ENCODE peak calls at places on chromosomes 16 and 17, in six cellular contexts. B is left ventricle myocardium inferior, W is spleen, Q is right lobe of liver, M is OCI-LY7, L is NB4. D is an unnamed sample.

GRCh38 chr17:17994271-17994670 is 21.6 kb downstream of the DRC3 start:
- DNase-seq in B (peak), L (peak), Q (no peak), W (peak), M (peak), D (no peak)

GRCh38 chr16:77723108-77723514 is 797 bp downstream of the NUDT7 start:
- DNase-seq in L (peak), W (no peak), Q (peak), M (peak), B (peak), D (peak)

GRCh38 chr17:59330314-59330942 is 1.0 kb upstream of the YPEL2 start:
- DNase-seq in L (peak), M (no peak), B (peak), Q (peak), W (peak), D (no peak)

GRCh38 chr16:57660715-57661463 is 7.2 kb upstream of the ADGRG3 start:
- DNase-seq in W (peak), B (no peak), M (no peak), Q (no peak), L (peak), D (no peak)

GRCh38 chr16:20868890-20869289 is 31.3 kb downstream of the DCUN1D3 start:
- DNase-seq in W (no peak), B (peak), M (no peak), Q (peak), L (no peak), D (no peak)

GRCh38 chr17:4679652-4680051 is 24.3 kb downstream of the PELP1 start:
- DNase-seq in W (no peak), L (peak), Q (no peak), M (no peak), B (no peak), D (no peak)

GRCh38 chr17:77521076-77521475 is 380.3 kb downstream of the SEC14L1 start:
- DNase-seq in B (no peak), L (no peak), W (peak), M (no peak), Q (no peak), D (no peak)

GRCh38 chr17:55676274-55676673 is 46.4 kb downstream of the TMEM100 start:
- DNase-seq in M (no peak), B (no peak), W (no peak), L (no peak), Q (no peak), D (no peak)

GRCh38 chr16:61435356-61435755 is 600.9 kb downstream of the CDH8 start:
- DNase-seq in M (no peak), L (no peak), B (no peak), Q (no peak), W (no peak), D (no peak)

GRCh38 chr17:78356163-78356713 is 3.6 kb downstream of the SOCS3 start:
- DNase-seq in M (peak), Q (no peak), B (no peak), L (peak), W (peak), D (peak)

GRCh38 chr16:66188786-66189725 is 177.4 kb upstream of the CDH5 start:
- DNase-seq in Q (no peak), W (no peak), L (no peak), B (no peak), M (no peak), D (no peak)

GRCh38 chr17:34763727-34764665 is 184.6 kb downstream of the TMEM132E start:
- DNase-seq in M (no peak), L (no peak), W (no peak), B (no peak), Q (no peak), D (no peak)

GRCh38 chr17:34245496-34245895 is 9.6 kb upstream of the CCL2 start:
- DNase-seq in M (no peak), L (no peak), B (no peak), Q (no peak), W (no peak), D (no peak)

GRCh38 chr17:82836823-82837357 is 2.9 kb downstream of the ZNF750 start:
- DNase-seq in M (no peak), L (peak), B (no peak), W (peak), Q (no peak), D (no peak)

GRCh38 chr16:14485131-14485551 is 144.9 kb downstream of the PARN start:
- DNase-seq in L (no peak), Q (no peak), M (no peak), W (no peak), B (no peak), D (no peak)

GRCh38 chr17:41967921-41968578 is 1.5 kb downstream of the CNP start:
- DNase-seq in L (no peak), M (no peak), W (peak), B (no peak), Q (peak), D (no peak)

GRCh38 chr16:46932802-46933201 is 40.7 kb downstream of the DNAJA2 start:
- DNase-seq in Q (no peak), B (no peak), W (peak), M (peak), L (peak), D (peak)

GRCh38 chr16:84144301-84144858 is 597 bp downstream of the HSDL1 start:
- DNase-seq in L (peak), B (peak), Q (peak), W (peak), M (peak), D (no peak)

GRCh38 chr17:44203731-44204452 is 4.2 kb upstream of the ATXN7L3 start:
- DNase-seq in B (no peak), Q (no peak), L (peak), M (peak), W (no peak), D (peak)

GRCh38 chr16:19400709-19401108 is 17.0 kb upstream of the TMC5 start:
- DNase-seq in B (no peak), L (no peak), M (peak), W (no peak), Q (no peak), D (no peak)

GRCh38 chr16:2032285-2033056 is 5.8 kb downstream of the NHERF2 start:
- DNase-seq in Q (no peak), W (no peak), B (peak), M (no peak), L (peak), D (no peak)

GRCh38 chr17:15513058-15513858 is 45.8 kb upstream of the CDRT4 start:
- DNase-seq in B (no peak), L (no peak), Q (no peak), M (no peak), W (no peak), D (no peak)

GRCh38 chr16:87344931-87345631 is 27.9 kb upstream of the C16orf95 start:
- DNase-seq in B (no peak), Q (no peak), M (no peak), L (no peak), W (no peak), D (no peak)

GRCh38 chr17:72458301-72458700 is 337.5 kb downstream of the SOX9 start:
- DNase-seq in L (no peak), W (peak), B (no peak), Q (no peak), M (no peak), D (no peak)

GRCh38 chr17:39695089-39695474 is 4.8 kb upstream of the ERBB2 start:
- DNase-seq in L (no peak), W (no peak), M (no peak), B (no peak), Q (no peak), D (no peak)

GRCh38 chr16:66026211-66026610 is 340.3 kb upstream of the CDH5 start:
- DNase-seq in B (no peak), L (peak), M (no peak), W (no peak), Q (no peak), D (no peak)

GRCh38 chr16:84730406-84731106 is 30.8 kb downstream of the USP10 start:
- DNase-seq in W (no peak), B (peak), L (peak), M (peak), Q (no peak), D (peak)

GRCh38 chr16:88461291-88462269 is 8.5 kb downstream of the ZFPM1 start:
- DNase-seq in W (no peak), M (no peak), B (no peak), Q (no peak), L (peak), D (no peak)

GRCh38 chr16:24580665-24581064 is 41.3 kb downstream of the RBBP6 start:
- DNase-seq in B (no peak), L (no peak), W (no peak), Q (no peak), M (no peak), D (no peak)

GRCh38 chr17:32386844-32387243 is 36.9 kb downstream of the ZNF207 start:
- DNase-seq in L (no peak), Q (no peak), M (no peak), W (no peak), B (no peak), D (no peak)

GRCh38 chr16:4379001-4379688 is 7.5 kb downstream of the VASN start:
- DNase-seq in M (no peak), L (no peak), Q (no peak), W (no peak), B (no peak), D (no peak)

GRCh38 chr16:20944861-20945390 is 44.4 kb downstream of the LYRM1 start:
- DNase-seq in Q (no peak), B (no peak), W (no peak), L (peak), M (peak), D (peak)

GRCh38 chr16:11613381-11614303 is 26.9 kb upstream of the LITAF start:
- DNase-seq in W (peak), Q (peak), M (peak), L (peak), B (peak), D (peak)

GRCh38 chr16:89502319-89502843 is 5.8 kb upstream of the SPG7 start:
- DNase-seq in W (no peak), M (no peak), Q (no peak), L (no peak), B (no peak), D (no peak)

GRCh38 chr16:87959391-87959968 is 8.2 kb downstream of the BANP start:
- DNase-seq in B (no peak), Q (no peak), M (no peak), L (peak), W (no peak), D (no peak)

DNA sequence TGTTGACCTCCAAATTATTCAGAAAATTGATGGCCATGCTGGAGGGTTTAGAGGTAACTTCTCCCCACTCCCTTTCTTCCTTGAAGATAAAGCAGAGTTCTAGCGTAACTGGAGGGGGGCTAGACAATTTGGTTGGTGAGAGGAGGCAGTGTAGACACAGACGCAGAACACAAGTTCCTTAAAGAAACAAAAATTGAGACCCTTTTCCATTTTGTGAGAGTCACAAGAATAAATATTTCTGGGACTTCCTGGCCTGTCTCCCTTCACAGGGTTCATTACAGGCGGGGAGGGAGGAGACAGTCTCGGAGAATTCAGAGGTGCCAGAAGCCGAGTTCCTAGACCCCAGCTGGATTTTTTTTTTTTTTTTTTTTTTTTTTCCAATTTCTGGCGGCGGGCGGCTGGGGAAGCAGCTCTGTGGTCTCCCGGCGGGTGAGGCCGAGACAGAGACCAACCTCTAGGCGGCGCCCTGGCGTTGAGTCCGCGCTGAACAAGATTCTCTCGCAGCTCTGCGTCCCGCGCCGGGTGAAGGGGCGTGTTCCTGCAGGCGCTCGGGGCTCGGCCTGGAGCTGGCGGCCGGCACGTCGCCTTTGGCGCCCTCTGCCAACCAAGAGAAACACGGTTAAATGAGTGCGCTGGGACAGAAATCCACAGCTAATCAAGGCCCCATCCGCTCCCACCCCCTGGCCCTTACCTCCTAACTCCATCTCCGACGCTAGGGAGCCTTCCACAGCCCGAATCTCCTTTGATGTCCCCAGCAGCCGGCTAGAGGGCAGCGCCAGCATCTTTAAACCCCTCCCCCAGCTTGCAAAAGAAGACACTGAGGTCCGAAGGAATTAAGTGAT is 10.2 kb upstream of the HOXB9 start:
- DNase-seq in Q (no peak), W (peak), B (peak), M (peak), L (peak), D (no peak)
- TF ChIP-seq CTCF in Q (peak), W (peak), B (peak), M (peak), L (peak), D (peak)

GRCh38 chr16:539901-540530 is 12.5 kb downstream of the CAPN15 start:
- DNase-seq in B (no peak), Q (no peak), L (no peak), M (no peak), W (no peak), D (no peak)
- H3K4me3 ChIP-seq in B (no peak), Q (no peak), L (no peak), M (no peak), W (no peak), D (no peak)

GRCh38 chr17:21019976-21020575 is 22.7 kb downstream of the USP22 start:
- DNase-seq in M (peak), B (peak), Q (no peak), L (peak), W (peak), D (no peak)
- TF ChIP-seq CTCF in M (peak), B (peak), Q (no peak), L (peak), W (no peak), D (peak)

GRCh38 chr17:50534222-50534978 is 1.9 kb downstream of the EPN3 start:
- DNase-seq in W (no peak), Q (no peak), B (no peak), L (no peak), M (no peak), D (no peak)

GRCh38 chr17:50535407-50535806 is 2.9 kb downstream of the EPN3 start:
- DNase-seq in W (no peak), M (no peak), Q (no peak), L (no peak), B (no peak), D (no peak)

GRCh38 chr17:50533720-50534148 is 1.2 kb downstream of the EPN3 start:
- DNase-seq in W (no peak), B (peak), L (no peak), M (no peak), Q (peak), D (no peak)

GRCh38 chr17:50533185-50533584 is 650 bp downstream of the EPN3 start:
- DNase-seq in Q (no peak), W (no peak), B (no peak), L (no peak), M (no peak), D (no peak)

GRCh38 chr17:50534979-50535326 is 2.4 kb downstream of the EPN3 start:
- DNase-seq in L (no peak), Q (no peak), M (no peak), B (no peak), W (no peak), D (no peak)
- H3K4me3 ChIP-seq in L (no peak), Q (no peak), M (no peak), B (peak), W (no peak), D (no peak)

DNA sequence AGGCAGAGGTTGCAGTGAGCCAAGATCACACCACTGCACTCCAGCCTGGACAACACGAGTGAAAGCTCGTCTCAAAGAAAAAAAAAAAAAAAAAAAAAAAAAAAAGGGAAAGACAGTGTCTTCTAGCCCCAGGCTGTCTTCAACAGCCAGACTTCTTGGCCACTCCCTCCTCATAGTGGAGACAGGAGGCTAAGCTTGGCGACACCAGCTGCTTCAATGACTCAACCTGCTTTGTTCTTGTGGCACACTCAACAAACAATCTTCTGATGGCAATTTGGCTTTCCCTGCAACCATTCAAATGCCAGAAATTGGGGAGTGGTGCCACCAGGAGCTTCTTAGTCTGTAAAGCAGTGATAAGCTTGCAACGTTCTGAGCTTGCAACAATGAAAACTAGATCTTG is 290.4 kb upstream of the DYNLRB2 start:
- DNase-seq in Q (no peak), M (no peak), B (no peak), W (no peak), L (no peak), D (no peak)
- TF ChIP-seq CTCF in Q (no peak), M (no peak), B (no peak), W (no peak), L (no peak), D (no peak)

DNA sequence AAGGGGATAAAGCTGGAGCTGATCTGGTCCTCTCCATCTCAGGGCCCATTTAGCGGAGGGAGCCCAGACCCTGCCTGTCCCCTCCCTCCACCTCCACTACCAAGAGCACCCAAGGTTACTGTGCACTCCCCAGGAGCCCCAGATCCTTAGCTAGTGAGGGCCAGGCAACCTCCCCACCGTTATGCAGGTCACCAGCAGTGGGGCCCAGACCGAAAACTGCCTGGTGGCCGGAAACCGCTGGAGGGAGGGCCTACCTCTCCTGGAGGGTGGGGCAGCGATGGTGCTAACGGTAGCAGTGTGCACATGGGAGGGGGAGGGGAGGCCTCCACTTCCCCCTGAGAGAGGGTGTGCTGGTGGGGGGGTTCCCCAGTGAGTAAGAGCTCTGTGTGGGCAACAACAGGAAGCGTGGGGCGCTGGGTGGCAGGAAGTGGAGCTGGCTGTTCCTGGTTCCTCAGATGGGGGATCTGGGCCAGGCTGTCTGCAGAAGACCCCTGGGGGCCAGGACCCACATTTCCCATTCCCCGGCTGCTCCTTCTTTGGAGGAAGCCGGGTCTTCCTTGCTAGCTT is 4.4 kb downstream of the FMNL1 start:
- DNase-seq in Q (peak), W (peak), B (peak), L (peak), M (peak), D (peak)
- H3K4me3 ChIP-seq in Q (no peak), W (peak), B (peak), L (peak), M (peak), D (peak)